ENCODE peak calls at places on chromosome 21, in four cellular contexts. S is K562, X is HepG2, L is HCT116. N is an unnamed sample.

GRCh38 chr21:30257773-30258172 is 25.0 kb downstream of the KRTAP24-1 start:
- DNase-seq in S (peak), X (no peak), L (no peak), N (peak)

GRCh38 chr21:41186763-41187536 is 19.0 kb downstream of the BACE2 start:
- DNase-seq in S (peak), X (no peak), L (no peak), N (no peak)

GRCh38 chr21:19941626-19942025 is 1056.6 kb upstream of the NCAM2 start:
- DNase-seq in S (no peak), X (no peak), L (no peak), N (no peak)

GRCh38 chr21:19048088-19048672 is 644.6 kb upstream of the TMPRSS15 start:
- DNase-seq in S (no peak), X (no peak), L (no peak), N (no peak)

GRCh38 chr21:34845521-34846213 is 176.9 kb downstream of the CLIC6 start:
- DNase-seq in S (no peak), X (no peak), L (peak), N (no peak)

GRCh38 chr21:17925900-17926299 is 106.7 kb upstream of the C21orf91 start:
- DNase-seq in S (peak), X (peak), L (no peak), N (no peak)

GRCh38 chr21:17438642-17439041 is 74.2 kb upstream of the CXADR start:
- DNase-seq in S (no peak), X (peak), L (no peak), N (peak)

GRCh38 chr21:44464351-44464750 is 9.0 kb downstream of the LRRC3 start:
- DNase-seq in S (no peak), X (no peak), L (no peak), N (no peak)

GRCh38 chr21:44737706-44738354 is 26.5 kb upstream of the TSPEAR start:
- DNase-seq in S (no peak), X (no peak), L (no peak), N (no peak)

GRCh38 chr21:44535963-44536362 is 4.0 kb downstream of the KRTAP10-1 start:
- DNase-seq in S (no peak), X (no peak), L (no peak), N (no peak)

GRCh38 chr21:26177187-26177586 is 6.6 kb upstream of the APP start:
- DNase-seq in S (no peak), X (no peak), L (no peak), N (no peak)

GRCh38 chr21:17613242-17613676 is 558 bp upstream of the BTG3 start:
- DNase-seq in S (no peak), X (no peak), L (no peak), N (no peak)

GRCh38 chr21:24418671-24419070 is 1188.6 kb downstream of the MRPL39 start:
- DNase-seq in S (no peak), X (no peak), L (no peak), N (no peak)

GRCh38 chr21:41121785-41122415 is 46.1 kb upstream of the BACE2 start:
- DNase-seq in S (peak), X (peak), L (peak), N (peak)

GRCh38 chr21:15534450-15534886 is 195.3 kb upstream of the USP25 start:
- DNase-seq in S (no peak), X (no peak), L (no peak), N (no peak)
- TF ChIP-seq ZBTB33 in S (no peak), X (no peak), L (no peak), N (no peak)

GRCh38 chr21:15130751-15131150 is 66.0 kb upstream of the NRIP1 start:
- DNase-seq in S (no peak), X (no peak), L (no peak), N (no peak)
- TF ChIP-seq REST in S (no peak), X (no peak), L (no peak), N (no peak)

GRCh38 chr21:33229099-33229775 is 501 bp upstream of the IFNAR2 start:
- DNase-seq in S (no peak), X (no peak), L (no peak), N (peak)

GRCh38 chr21:33228455-33228854 is 1.3 kb upstream of the IFNAR2 start:
- DNase-seq in S (no peak), X (no peak), L (no peak), N (no peak)

GRCh38 chr21:33231526-33231925 is 1.8 kb downstream of the IFNAR2 start:
- DNase-seq in S (no peak), X (no peak), L (no peak), N (no peak)

GRCh38 chr21:33230518-33231324 is 983 bp downstream of the IFNAR2 start:
- DNase-seq in S (peak), X (peak), L (no peak), N (peak)

GRCh38 chr21:33229776-33230517 is at the start of gene IFNAR2:
- DNase-seq in S (peak), X (peak), L (peak), N (peak)
- TF ChIP-seq ZBTB33 in S (no peak), X (no peak), L (no peak), N (no peak)

GRCh38 chr21:29182674-29183073 is 52.2 kb downstream of the MAP3K7CL start:
- DNase-seq in S (no peak), X (no peak), L (no peak), N (no peak)

GRCh38 chr21:29181799-29182470 is 51.5 kb downstream of the MAP3K7CL start:
- DNase-seq in S (peak), X (peak), L (peak), N (no peak)

GRCh38 chr21:29185633-29186032 is 55.2 kb downstream of the MAP3K7CL start:
- DNase-seq in S (no peak), X (no peak), L (no peak), N (no peak)

GRCh38 chr21:29185172-29185571 is 54.7 kb downstream of the MAP3K7CL start:
- DNase-seq in S (no peak), X (no peak), L (no peak), N (no peak)

DNA sequence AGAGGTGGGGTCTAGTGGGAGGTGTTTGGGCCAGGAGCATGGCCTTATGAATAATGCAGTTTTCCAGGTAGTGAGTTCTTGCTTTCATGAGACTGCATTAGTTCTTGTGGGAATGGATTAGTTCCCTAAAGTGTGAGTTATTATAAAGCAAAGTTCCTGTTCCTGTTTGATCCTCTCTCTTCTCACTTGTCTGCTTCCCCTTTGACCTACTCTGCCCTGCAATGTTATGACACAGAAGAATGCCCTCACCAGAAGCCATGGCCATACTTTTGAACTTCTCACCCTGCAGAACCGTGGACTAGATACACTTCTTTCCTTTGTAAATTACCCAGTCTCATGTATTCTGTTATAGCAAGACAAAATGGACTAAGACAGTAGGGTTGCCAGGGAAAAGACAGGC is 53.6 kb downstream of the MAP3K7CL start:
- DNase-seq in S (no peak), X (peak), L (no peak), N (no peak)
- TF ChIP-seq REST in S (no peak), X (no peak), L (no peak), N (no peak)

DNA sequence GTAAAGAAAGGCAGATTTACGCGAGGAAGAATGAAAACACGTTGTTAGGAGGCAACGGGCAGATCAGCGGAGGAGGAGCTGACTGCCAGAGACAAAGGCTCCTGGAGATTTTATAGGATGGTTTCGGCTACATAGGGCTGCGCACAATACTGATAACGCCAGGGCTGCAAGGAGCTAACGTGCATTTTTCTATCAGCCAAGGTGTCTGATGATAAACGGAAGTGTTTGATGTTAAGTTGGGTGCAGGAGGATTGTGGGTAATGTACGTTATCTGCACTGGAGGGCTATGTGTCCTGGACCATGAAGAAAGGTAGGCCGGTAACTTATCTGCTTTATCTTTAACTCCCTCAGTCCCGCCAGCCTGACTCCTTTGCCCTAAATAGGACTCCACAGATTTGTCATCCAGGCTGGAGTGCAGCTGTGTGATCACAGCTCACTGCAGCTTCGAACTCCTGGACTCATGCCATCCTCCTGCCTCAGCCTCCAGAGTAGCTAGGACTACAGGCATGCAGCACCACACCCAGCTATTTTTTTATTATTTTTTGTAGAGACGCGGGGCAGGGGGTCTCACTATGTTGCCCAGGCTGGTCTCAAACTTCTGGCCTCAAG is 29.6 kb downstream of the SETD4 start:
- DNase-seq in S (peak), X (no peak), L (no peak), N (no peak)
- TF ChIP-seq ZBTB33 in S (no peak), X (no peak), L (no peak), N (no peak)

GRCh38 chr21:38751379-38752050 is 54.2 kb upstream of the ETS2 start:
- DNase-seq in S (no peak), X (no peak), L (no peak), N (no peak)
- TF ChIP-seq REST in S (no peak), X (no peak), L (no peak), N (no peak)

GRCh38 chr21:42220138-42220701 is 1.3 kb downstream of the ABCG1 start:
- DNase-seq in S (peak), X (peak), L (no peak), N (peak)
- TF ChIP-seq ZBTB33 in S (no peak), X (no peak), L (no peak), N (no peak)

GRCh38 chr21:15064576-15065380 is at the start of gene NRIP1:
- DNase-seq in S (peak), X (peak), L (no peak), N (peak)
- TF ChIP-seq REST in S (peak), X (peak), L (no peak), N (peak)